ENCODE peak calls at places on chromosomes 6 and 20, in nine cellular contexts. U, A, T, M, O, B, H, W and D are unnamed samples.

GRCh38 chr6:148175511-148176188 is 167.0 kb upstream of the SASH1 start:
- DNase-seq in B (no peak), W (no peak), H (no peak), M (no peak), O (no peak), T (no peak), A (no peak), U (no peak), D (no peak)

GRCh38 chr20:57414867-57415592 is 23.8 kb downstream of the RBM38 start:
- DNase-seq in M (no peak), W (no peak), A (no peak), U (no peak), T (no peak), H (no peak), B (peak; percentile 64), O (no peak), D (no peak)

GRCh38 chr6:38141716-38142115 is 322.2 kb downstream of the ZFAND3 start:
- DNase-seq in O (no peak), U (no peak), H (no peak), A (no peak), B (no peak), W (no peak), T (no peak), M (no peak), D (no peak)

GRCh38 chr6:90891338-90891715 is 304.5 kb upstream of the MAP3K7 start:
- DNase-seq in W (no peak), B (no peak), M (no peak), T (no peak), U (no peak), O (no peak), H (no peak), A (no peak), D (no peak)

GRCh38 chr20:46111028-46111835 is 6.9 kb upstream of the CD40 start:
- DNase-seq in O (no peak), M (peak; percentile 42), A (no peak), T (no peak), B (peak; percentile 75), W (no peak), U (peak; percentile 41), H (no peak), D (no peak)

GRCh38 chr6:46688117-46688965 is 656 bp downstream of the TDRD6 start:
- DNase-seq in B (no peak), T (no peak), A (no peak), O (no peak), W (no peak), M (no peak), H (no peak), U (no peak), D (no peak)

GRCh38 chr6:8513174-8513573 is 77.8 kb upstream of the SLC35B3 start:
- DNase-seq in B (no peak), U (no peak), H (no peak), A (no peak), O (no peak), W (no peak), T (no peak), M (no peak), D (no peak)

GRCh38 chr6:10210052-10210451 is 204.8 kb downstream of the TFAP2A start:
- DNase-seq in M (no peak), W (no peak), T (no peak), A (no peak), O (no peak), U (no peak), B (no peak), H (no peak), D (no peak)

GRCh38 chr6:22717906-22718305 is 148.5 kb downstream of the HDGFL1 start:
- DNase-seq in T (no peak), A (peak; percentile 17), O (peak; percentile 11), B (no peak), W (no peak), M (no peak), H (peak; percentile 77), U (peak; percentile 65), D (no peak)
- H3K9me3 ChIP-seq in T (peaks cover 3% of the 10 kb centered on the region), A (no peaks in the 10 kb centered on the region), O (no peaks in the 10 kb centered on the region), B (no peaks in the 10 kb centered on the region), W (no peaks in the 10 kb centered on the region), M (no peaks in the 10 kb centered on the region), H (no peaks in the 10 kb centered on the region), U (no peaks in the 10 kb centered on the region), D (no peaks in the 10 kb centered on the region)

GRCh38 chr6:27452496-27452897 is 20.4 kb downstream of the ZNF184 start:
- DNase-seq in U (no peak), M (no peak), T (no peak), O (no peak), W (no peak), A (no peak), B (no peak), H (no peak), D (no peak)
- H3K9me3 ChIP-seq in U (peaks cover 99% of the 10 kb centered on the region), M (peaks cover 10% of the 10 kb centered on the region), T (peaks cover 99% of the 10 kb centered on the region), O (peaks cover 92% of the 10 kb centered on the region), W (peaks cover 72% of the 10 kb centered on the region), A (no peaks in the 10 kb centered on the region), B (peaks cover 18% of the 10 kb centered on the region), H (no peaks in the 10 kb centered on the region), D (peaks cover 80% of the 10 kb centered on the region)

GRCh38 chr20:61086031-61086430 is 166.0 kb upstream of the CDH4 start:
- DNase-seq in H (no peak), A (no peak), U (no peak), M (no peak), T (no peak), W (no peak), O (no peak), B (no peak), D (no peak)
- H3K9me3 ChIP-seq in H (no peaks in the 10 kb centered on the region), A (no peaks in the 10 kb centered on the region), U (no peaks in the 10 kb centered on the region), M (no peaks in the 10 kb centered on the region), T (no peaks in the 10 kb centered on the region), W (no peaks in the 10 kb centered on the region), O (no peaks in the 10 kb centered on the region), B (peaks cover 3% of the 10 kb centered on the region), D (no peaks in the 10 kb centered on the region)

GRCh38 chr20:20227013-20227571 is 140.8 kb upstream of the INSM1 start:
- DNase-seq in B (no peak), O (no peak), T (no peak), W (no peak), U (no peak), A (no peak), H (no peak), M (no peak), D (no peak)

GRCh38 chr20:20224806-20225205 is 143.1 kb upstream of the INSM1 start:
- DNase-seq in A (no peak), T (no peak), W (no peak), U (no peak), M (no peak), H (no peak), B (no peak), O (no peak), D (no peak)

GRCh38 chr20:20225325-20225724 is 142.6 kb upstream of the INSM1 start:
- DNase-seq in W (no peak), O (no peak), B (no peak), M (no peak), T (no peak), U (no peak), A (no peak), H (no peak), D (no peak)

GRCh38 chr20:20228351-20228750 is 139.6 kb upstream of the INSM1 start:
- DNase-seq in U (no peak), M (no peak), O (no peak), T (no peak), B (no peak), W (no peak), H (no peak), A (no peak), D (no peak)

GRCh38 chr20:20226554-20226953 is 141.3 kb upstream of the INSM1 start:
- DNase-seq in O (no peak), M (no peak), U (no peak), W (no peak), H (no peak), A (no peak), B (no peak), T (no peak), D (no peak)
- H3K9me3 ChIP-seq in O (no peaks in the 10 kb centered on the region), M (peaks cover 5% of the 10 kb centered on the region), U (no peaks in the 10 kb centered on the region), W (no peaks in the 10 kb centered on the region), H (no peaks in the 10 kb centered on the region), A (no peaks in the 10 kb centered on the region), B (no peaks in the 10 kb centered on the region), T (no peaks in the 10 kb centered on the region), D (no peaks in the 10 kb centered on the region)

DNA sequence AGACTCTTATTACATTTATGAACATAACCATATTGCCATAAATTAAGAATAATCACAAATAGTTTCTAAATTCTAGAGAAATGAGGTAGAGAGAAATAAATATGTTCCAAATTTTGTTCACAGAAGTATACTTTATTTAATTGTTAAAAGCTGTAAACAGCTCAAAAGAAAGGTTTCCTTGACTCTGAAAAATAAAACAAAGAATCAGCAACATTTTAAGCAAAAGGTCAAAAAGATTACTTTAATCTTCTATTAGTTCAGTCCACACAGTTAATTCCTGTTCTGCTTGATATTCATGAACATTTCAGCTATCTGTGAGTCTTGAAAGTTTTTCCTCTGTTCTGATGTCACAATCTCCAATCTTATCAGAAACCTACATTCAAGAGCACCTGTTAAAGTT is 197.9 kb downstream of the GJA1 start:
- DNase-seq in T (no peak), M (no peak), O (no peak), W (no peak), H (no peak), A (no peak), U (no peak), B (no peak), D (no peak)
- H3K9me3 ChIP-seq in T (peaks cover 18% of the 10 kb centered on the region), M (no peaks in the 10 kb centered on the region), O (no peaks in the 10 kb centered on the region), W (peaks cover 10% of the 10 kb centered on the region), H (no peaks in the 10 kb centered on the region), A (no peaks in the 10 kb centered on the region), U (peaks cover 19% of the 10 kb centered on the region), B (peaks cover 4% of the 10 kb centered on the region), D (no peaks in the 10 kb centered on the region)

DNA sequence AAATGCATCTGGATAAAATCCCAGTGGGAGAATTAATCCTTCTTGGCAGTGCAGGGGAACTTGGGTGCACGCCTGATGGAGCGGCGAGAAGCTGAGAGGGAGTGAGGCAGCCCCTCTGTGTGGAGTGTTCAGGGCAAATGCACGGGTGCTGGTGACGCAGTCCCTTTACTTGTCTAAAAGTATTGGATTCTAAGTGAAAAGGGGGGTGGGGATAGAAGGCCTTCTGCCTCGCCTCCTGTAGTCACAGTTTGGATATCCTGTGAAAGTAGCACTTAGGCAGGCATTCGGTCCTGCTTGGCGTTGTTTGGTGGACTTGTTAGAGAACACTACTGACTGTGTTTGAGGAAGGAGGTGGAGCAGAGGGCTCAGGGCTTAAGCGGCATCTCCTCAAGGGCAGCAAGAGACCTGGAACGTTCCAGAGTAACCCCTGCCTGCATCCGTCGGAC is 39.3 kb downstream of the PHACTR3 start:
- DNase-seq in U (no peak), O (no peak), B (no peak), M (no peak), H (no peak), T (no peak), A (no peak), W (no peak), D (no peak)
- H3K9me3 ChIP-seq in U (no peaks in the 10 kb centered on the region), O (no peaks in the 10 kb centered on the region), B (peaks cover 3% of the 10 kb centered on the region), M (no peaks in the 10 kb centered on the region), H (no peaks in the 10 kb centered on the region), T (no peaks in the 10 kb centered on the region), A (no peaks in the 10 kb centered on the region), W (no peaks in the 10 kb centered on the region), D (no peaks in the 10 kb centered on the region)